ENCODE peak calls at places on chromosomes 1 and 21, in five cellular contexts. W is mucosa of gallbladder; R is T-helper 17 cell; P is activated naive CD8-positive, alpha-beta T cell treated with anti-CD3 and anti-CD28 coated beads, Interleukin-2, amount 50 U/mL, for 24 hours; L is AML-193. H is an unnamed sample.

GRCh38 chr1:231517076-231517475 is 11.4 kb upstream of the TSNAX start:
- DNase-seq in W (no peak), R (no peak), P (no peak), L (no peak), H (no peak)

GRCh38 chr21:39136711-39137110 is 46.5 kb downstream of the PSMG1 start:
- DNase-seq in W (no peak), R (no peak), P (no peak), L (no peak), H (no peak)

GRCh38 chr1:38045431-38046332 is 911 bp downstream of the POU3F1 start:
- DNase-seq in W (peak; percentile 22), R (no peak), P (peak; percentile 18), L (no peak), H (no peak)

GRCh38 chr1:115158181-115158580 is 68.9 kb upstream of the TSPAN2 start:
- DNase-seq in W (no peak), R (no peak), P (no peak), L (no peak), H (no peak)

GRCh38 chr1:88998716-88999115 is 6.3 kb upstream of the KYAT3 start:
- DNase-seq in W (no peak), R (no peak), P (no peak), L (peak; percentile 73), H (no peak)

GRCh38 chr1:107019166-107019565 is 37.3 kb upstream of the PRMT6 start:
- DNase-seq in W (no peak), R (no peak), P (no peak), L (no peak), H (no peak)

GRCh38 chr1:230825061-230825803 is 43.1 kb downstream of the C1orf198 start:
- DNase-seq in W (peak; percentile 51), R (no peak), P (no peak), L (peak; percentile 84), H (no peak)

GRCh38 chr1:20426923-20427322 is 59.1 kb downstream of the CAMK2N1 start:
- DNase-seq in W (no peak), R (no peak), P (no peak), L (no peak), H (no peak)

GRCh38 chr1:205766038-205766437 is 9.2 kb downstream of the RAB29 start:
- DNase-seq in W (no peak), R (no peak), P (no peak), L (no peak), H (no peak)

GRCh38 chr1:163440090-163440489 is 118.3 kb downstream of the NUF2 start:
- DNase-seq in W (no peak), R (no peak), P (no peak), L (no peak), H (no peak)

GRCh38 chr1:85230305-85230977 is 29.0 kb downstream of the C1orf52 start:
- DNase-seq in W (no peak), R (no peak), P (no peak), L (no peak), H (no peak)

GRCh38 chr1:211579434-211580302 is 707 bp upstream of the SLC30A1 start:
- DNase-seq in W (no peak), R (no peak), P (no peak), L (peak; percentile 33), H (no peak)

GRCh38 chr1:115469703-115470476 is 131.8 kb upstream of the NGF start:
- DNase-seq in W (no peak), R (no peak), P (peak; percentile 34), L (no peak), H (no peak)

GRCh38 chr1:160069460-160070231 is at the start of gene KCNJ10:
- DNase-seq in W (no peak), R (no peak), P (no peak), L (no peak), H (no peak)

GRCh38 chr1:65075123-65075976 is 72.7 kb upstream of the AK4 start:
- DNase-seq in W (peak; percentile 62), R (peak; percentile 41), P (peak; percentile 59), L (peak; percentile 68), H (peak; percentile 33)